ENCODE peak calls at places on chromosomes 4 and X, in eight cellular contexts. Q, O, F, E, X, R, T and I are unnamed samples.

GRCh38 chr4:164815711-164816110 is 61.3 kb upstream of the APELA start:
- DNase-seq in T (no peak), R (no peak), Q (no peak), E (no peak), O (no peak), X (no peak), F (no peak), I (no peak)

GRCh38 chr4:67332627-67333026 is 212.7 kb downstream of the CENPC start:
- DNase-seq in T (no peak), R (peak), F (no peak), Q (no peak), O (no peak), X (no peak), E (peak), I (peak)

GRCh38 chrX:135328421-135329005 is 19.2 kb downstream of the ETDC start:
- DNase-seq in T (no peak), R (no peak), Q (no peak), X (no peak), E (no peak), F (no peak), O (no peak), I (no peak)

GRCh38 chrX:153944140-153944799 is at the start of gene RENBP:
- DNase-seq in F (no peak), O (peak), T (no peak), R (peak), Q (no peak), X (peak), E (no peak), I (no peak)

GRCh38 chrX:72120798-72121197 is 10.9 kb downstream of the RTL5 start:
- DNase-seq in T (no peak), E (no peak), R (no peak), X (no peak), F (no peak), Q (no peak), O (no peak), I (no peak)

GRCh38 chr4:163157157-163157556 is 9.5 kb downstream of the NAF1 start:
- DNase-seq in T (no peak), Q (no peak), F (no peak), E (no peak), X (no peak), O (no peak), R (no peak), I (no peak)

GRCh38 chrX:22043872-22044271 is 11.7 kb downstream of the PHEX start:
- DNase-seq in R (no peak), T (no peak), X (no peak), O (no peak), F (no peak), E (no peak), Q (no peak), I (no peak)

GRCh38 chr4:93731448-93731847 is 97.1 kb upstream of the ATOH1 start:
- DNase-seq in T (no peak), O (no peak), Q (no peak), X (no peak), E (no peak), F (no peak), R (no peak), I (no peak)

GRCh38 chr4:77443941-77444340 is 161.7 kb upstream of the CXCL13 start:
- DNase-seq in Q (no peak), E (no peak), T (no peak), F (no peak), O (no peak), X (no peak), R (no peak), I (no peak)

GRCh38 chr4:105145059-105145912 is 1.4 kb upstream of the TET2 start:
- DNase-seq in T (no peak), R (no peak), E (peak), Q (no peak), F (no peak), O (no peak), X (no peak), I (no peak)

GRCh38 chrX:21683910-21684309 is 25.8 kb upstream of the KLHL34 start:
- DNase-seq in F (no peak), Q (no peak), T (no peak), R (no peak), X (no peak), E (no peak), O (no peak), I (no peak)

GRCh38 chr4:41670530-41670929 is 78.0 kb downstream of the PHOX2B start:
- DNase-seq in O (no peak), Q (no peak), F (no peak), R (no peak), E (no peak), X (no peak), T (no peak), I (no peak)

GRCh38 chr4:10267066-10267465 is 150.5 kb upstream of the WDR1 start:
- DNase-seq in Q (no peak), T (no peak), O (no peak), E (no peak), F (no peak), X (no peak), R (no peak), I (no peak)

GRCh38 chr4:128862608-128863313 is 53.3 kb downstream of the JADE1 start:
- DNase-seq in Q (peak), R (peak), T (no peak), F (no peak), E (peak), X (no peak), O (no peak), I (no peak)

GRCh38 chr4:10276152-10276551 is 159.6 kb upstream of the WDR1 start:
- DNase-seq in O (no peak), F (no peak), Q (no peak), E (no peak), X (no peak), T (no peak), R (no peak), I (no peak)

GRCh38 chr4:56637154-56637553 is 43.9 kb downstream of the HOPX start:
- DNase-seq in Q (no peak), F (no peak), O (no peak), X (no peak), R (no peak), T (no peak), E (no peak), I (no peak)

GRCh38 chrX:53263597-53264094 is 17.7 kb downstream of the IQSEC2 start:
- DNase-seq in T (no peak), R (no peak), E (peak), Q (no peak), F (no peak), X (no peak), O (no peak), I (peak)

GRCh38 chr4:90317785-90318184 is 190.6 kb downstream of the CCSER1 start:
- DNase-seq in R (no peak), O (no peak), T (no peak), F (no peak), Q (no peak), X (no peak), E (peak), I (no peak)

GRCh38 chr4:152255437-152255836 is 280.5 kb downstream of the FBXW7 start:
- DNase-seq in F (peak), X (no peak), Q (peak), T (no peak), E (peak), R (no peak), O (peak), I (no peak)

GRCh38 chrX:150926304-150926703 is 27.8 kb upstream of the CD99L2 start:
- DNase-seq in F (no peak), T (no peak), X (no peak), O (no peak), Q (no peak), E (no peak), R (no peak), I (no peak)

GRCh38 chr4:34181311-34181808 is 2063.0 kb downstream of the ARAP2 start:
- DNase-seq in E (peak), F (no peak), R (no peak), X (no peak), Q (no peak), T (no peak), O (no peak), I (peak)

DNA sequence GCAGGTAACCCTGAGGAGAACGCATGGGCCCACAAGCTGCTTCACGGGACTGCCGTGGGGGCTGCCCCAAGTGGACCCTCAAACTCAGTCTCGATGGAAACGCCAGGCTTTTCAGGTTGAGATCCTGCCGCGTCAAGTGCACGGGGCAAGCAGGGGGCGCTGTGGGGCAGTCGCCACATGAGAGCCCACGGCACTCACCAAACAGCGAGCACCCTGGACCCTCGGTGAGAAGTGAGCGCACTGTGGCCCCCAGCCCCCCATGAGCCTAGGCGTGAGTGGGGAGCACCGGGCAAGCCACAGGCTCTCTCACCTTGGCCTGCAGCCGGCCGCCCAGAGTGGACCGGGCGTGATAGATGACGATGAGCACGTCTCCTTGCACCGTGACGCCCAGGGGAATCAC is 50.9 kb upstream of the CPLX1 start:
- DNase-seq in O (no peak), Q (no peak), X (no peak), E (no peak), T (no peak), R (peak), F (no peak), I (no peak)
- TF ChIP-seq CTCF in O (no peak), Q (peak), X (no peak), E (peak), T (peak), R (peak), F (no peak), I (no peak)

GRCh38 chr4:139562067-139562684 is 6.2 kb upstream of the SETD7 start:
- DNase-seq in Q (no peak), F (no peak), O (no peak), E (no peak), X (no peak), T (no peak), R (no peak), I (no peak)

GRCh38 chr4:139562839-139563238 is 6.8 kb upstream of the SETD7 start:
- DNase-seq in X (no peak), F (peak), E (no peak), T (no peak), O (no peak), Q (no peak), R (no peak), I (no peak)

GRCh38 chr4:139568206-139568969 is 12.4 kb upstream of the SETD7 start:
- DNase-seq in O (no peak), R (no peak), X (no peak), E (no peak), F (no peak), Q (no peak), T (no peak), I (no peak)

GRCh38 chr4:139563515-139563914 is 7.5 kb upstream of the SETD7 start:
- DNase-seq in O (no peak), F (peak), R (no peak), X (no peak), E (no peak), Q (no peak), T (no peak), I (no peak)

DNA sequence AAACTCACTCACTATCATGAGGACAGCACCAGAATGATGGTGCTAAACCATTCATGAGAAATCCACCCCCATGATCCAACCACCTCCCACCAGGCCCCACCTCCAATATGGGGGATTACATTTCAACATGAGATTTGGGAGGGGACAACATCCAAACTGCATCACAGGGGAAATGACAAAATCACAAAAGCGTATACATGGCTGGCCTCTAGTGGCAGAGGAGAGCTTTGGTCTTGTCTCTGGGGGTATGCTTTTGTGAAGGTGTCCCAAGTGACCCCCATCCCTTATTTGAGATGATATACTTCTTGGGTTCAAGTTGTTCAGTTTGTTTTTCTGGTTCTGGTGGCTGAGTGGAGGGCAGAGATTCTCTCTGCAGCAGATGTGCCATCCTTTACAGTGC is 8.5 kb upstream of the SETD7 start:
- DNase-seq in T (no peak), O (no peak), F (peak), E (no peak), X (no peak), Q (no peak), R (no peak), I (no peak)
- TF ChIP-seq CTCF in T (no peak), O (peak), F (peak), E (no peak), X (no peak), Q (peak), R (no peak), I (no peak)

GRCh38 chrX:12872741-12873140 is 5.9 kb downstream of the TLR7 start:
- DNase-seq in T (no peak), E (no peak), X (no peak), F (no peak), R (no peak), Q (no peak), O (no peak), I (no peak)
- TF ChIP-seq CTCF in T (no peak), E (no peak), X (no peak), F (no peak), R (no peak), Q (no peak), O (no peak), I (no peak)

GRCh38 chrX:108000751-108001150 is 18.6 kb upstream of the TEX13B start:
- DNase-seq in F (no peak), Q (no peak), E (no peak), X (no peak), O (no peak), T (no peak), R (no peak), I (no peak)

GRCh38 chrX:107996124-107996523 is 14.0 kb upstream of the TEX13B start:
- DNase-seq in Q (no peak), T (no peak), O (no peak), R (no peak), F (no peak), E (no peak), X (no peak), I (no peak)

GRCh38 chrX:108001218-108001814 is 19.1 kb upstream of the TEX13B start:
- DNase-seq in E (peak), X (no peak), O (no peak), T (no peak), F (no peak), R (peak), Q (no peak), I (peak)
- TF ChIP-seq CTCF in E (peak), X (peak), O (peak), T (peak), F (peak), R (peak), Q (peak), I (peak)

GRCh38 chr4:177369372-177369771 is 59.7 kb downstream of the NEIL3 start:
- DNase-seq in Q (no peak), F (no peak), R (no peak), E (no peak), X (no peak), O (no peak), T (no peak), I (no peak)

GRCh38 chr4:177371452-177371851 is 61.8 kb downstream of the NEIL3 start:
- DNase-seq in R (no peak), F (no peak), E (no peak), T (no peak), X (no peak), Q (no peak), O (no peak), I (no peak)

GRCh38 chr4:177367336-177367735 is 57.7 kb downstream of the NEIL3 start:
- DNase-seq in R (no peak), T (no peak), F (no peak), O (no peak), X (no peak), Q (no peak), E (no peak), I (peak)
- TF ChIP-seq CTCF in R (peak), T (peak), F (no peak), O (no peak), X (no peak), Q (no peak), E (no peak), I (no peak)